ENCODE peak calls at places on chromosomes 12 and 14, in eight cellular contexts. N is bronchial epithelial cell, Z is endothelial cell, O is EL, K is fibroblast of gingiva, W is NCI-H1694 treated with DMSO at 0.1 percent for 48 hours, J is fibroblast of lung, V is T follicular helper cell. R is an unnamed sample.

GRCh38 chr12:42326466-42327226 is 679 bp downstream of the PPHLN1 start:
- DNase-seq in N (peak; percentile 73), Z (no peak), O (peak; percentile 35), K (peak; percentile 17), W (no peak), J (peak; percentile 84), V (no peak), R (no peak)

GRCh38 chr14:68377459-68377858 is 415.4 kb downstream of the ZFP36L1 start:
- DNase-seq in N (no peak), Z (peak; percentile 51), O (no peak), K (peak; percentile 42), W (no peak), J (peak; percentile 71), V (no peak), R (no peak)

GRCh38 chr12:55707841-55708694 is at the start of gene ITGA7:
- DNase-seq in N (no peak), Z (peak; percentile 66), O (peak; percentile 72), K (no peak), W (no peak), J (peak; percentile 54), V (peak; percentile 47), R (no peak)

GRCh38 chr12:128813883-128814282 is 9.9 kb downstream of the SLC15A4 start:
- DNase-seq in N (no peak), Z (no peak), O (peak; percentile 13), K (peak; percentile 21), W (no peak), J (peak; percentile 23), V (no peak), R (no peak)

GRCh38 chr12:7219599-7220243 is 30.2 kb downstream of the PEX5 start:
- DNase-seq in N (peak; percentile 67), Z (peak; percentile 73), O (peak; percentile 65), K (peak; percentile 66), W (peak; percentile 85), J (peak; percentile 65), V (peak; percentile 62), R (peak; percentile 66)

GRCh38 chr14:27390130-27390529 is 792.3 kb upstream of the NOVA1 start:
- DNase-seq in N (no peak), Z (no peak), O (no peak), K (no peak), W (no peak), J (peak; percentile 24), V (no peak), R (no peak)

GRCh38 chr14:34014936-34015335 is 64.1 kb upstream of the EGLN3 start:
- DNase-seq in N (no peak), Z (no peak), O (no peak), K (no peak), W (no peak), J (no peak), V (no peak), R (no peak)

GRCh38 chr12:68378859-68379628 is 46.9 kb upstream of the MDM1 start:
- DNase-seq in N (peak; percentile 48), Z (no peak), O (no peak), K (peak; percentile 70), W (no peak), J (no peak), V (no peak), R (no peak)

GRCh38 chr12:52149182-52149641 is 42.6 kb downstream of the KRT80 start:
- DNase-seq in N (no peak), Z (no peak), O (no peak), K (no peak), W (no peak), J (no peak), V (no peak), R (no peak)

GRCh38 chr12:45671254-45671653 is 58.3 kb upstream of the ARID2 start:
- DNase-seq in N (peak; percentile 37), Z (no peak), O (peak; percentile 79), K (peak; percentile 45), W (no peak), J (peak; percentile 74), V (no peak), R (no peak)

GRCh38 chr12:1590083-1590979 is 4.0 kb downstream of the FBXL14 start:
- DNase-seq in N (no peak), Z (no peak), O (peak; percentile 58), K (peak; percentile 50), W (no peak), J (peak; percentile 90), V (no peak), R (no peak)

GRCh38 chr12:46942579-46942978 is 116.8 kb upstream of the SLC38A4 start:
- DNase-seq in N (peak; percentile 89), Z (no peak), O (peak; percentile 86), K (no peak), W (no peak), J (peak; percentile 82), V (no peak), R (no peak)

GRCh38 chr14:105317546-105317945 is 3.0 kb downstream of the PACS2 start:
- DNase-seq in N (peak; percentile 22), Z (no peak), O (peak; percentile 47), K (peak; percentile 50), W (peak; percentile 42), J (peak; percentile 64), V (no peak), R (no peak)

GRCh38 chr14:89058707-89059106 is 234.3 kb downstream of the TTC8 start:
- DNase-seq in N (peak; percentile 10), Z (no peak), O (no peak), K (no peak), W (no peak), J (no peak), V (no peak), R (no peak)

GRCh38 chr14:70982204-70982603 is 74.9 kb downstream of the PCNX1 start:
- DNase-seq in N (no peak), Z (no peak), O (no peak), K (no peak), W (no peak), J (no peak), V (no peak), R (no peak)

GRCh38 chr12:38585090-38585489 is 268.5 kb downstream of the ALG10B start:
- DNase-seq in N (peak; percentile 26), Z (no peak), O (no peak), K (no peak), W (no peak), J (no peak), V (no peak), R (no peak)

GRCh38 chr12:91404362-91404899 is 221.8 kb upstream of the DCN start:
- DNase-seq in N (peak; percentile 43), Z (no peak), O (no peak), K (no peak), W (no peak), J (no peak), V (no peak), R (no peak)

GRCh38 chr14:99552021-99552553 is 51.9 kb downstream of the CCDC85C start:
- DNase-seq in N (no peak), Z (no peak), O (no peak), K (no peak), W (no peak), J (no peak), V (no peak), R (no peak)

R was measured in T-cell.